ENCODE peak calls at places on chromosomes 5 and 9, in six cellular contexts. Y is A549; T is tibial nerve; W is CD8-positive, alpha-beta T cell; R is heart left ventricle; U is thoracic aorta. H is an unnamed sample.

GRCh38 chr9:107638922-107639321 is 149.4 kb upstream of the KLF4 start:
- DNase-seq in R (peak; percentile 67), W (no peak), T (peak; percentile 81), Y (no peak), U (no peak), H (no peak)

GRCh38 chr9:336039-336438 is 121.4 kb downstream of the DOCK8 start:
- DNase-seq in W (no peak), R (no peak), T (no peak), Y (no peak), U (no peak), H (peak; percentile 66)

GRCh38 chr9:69495331-69495730 is 170.3 kb downstream of the ENTREP1 start:
- DNase-seq in W (no peak), U (no peak), Y (no peak), T (no peak), R (no peak), H (no peak)

GRCh38 chr5:34957299-34957698 is 27.9 kb downstream of the DNAJC21 start:
- DNase-seq in R (no peak), Y (no peak), T (no peak), U (no peak), W (no peak), H (no peak)

GRCh38 chr5:79133121-79133656 is 21.6 kb downstream of the BHMT start:
- DNase-seq in W (no peak), U (no peak), T (no peak), Y (no peak), R (no peak), H (no peak)

GRCh38 chr5:141094481-141095262 is at the start of gene PCDHB2:
- DNase-seq in R (no peak), U (no peak), T (peak; percentile 12), W (no peak), Y (peak; percentile 35), H (no peak)

GRCh38 chr5:148939676-148940075 is 113.3 kb downstream of the ADRB2 start:
- DNase-seq in W (no peak), Y (peak; percentile 10), U (no peak), R (no peak), T (no peak), H (no peak)

GRCh38 chr9:91259162-91259561 is 102.6 kb downstream of the AUH start:
- DNase-seq in R (no peak), T (no peak), Y (no peak), U (no peak), W (no peak), H (no peak)

GRCh38 chr5:102792705-102793104 is 37.6 kb downstream of the PAM start:
- DNase-seq in R (no peak), T (no peak), Y (peak; percentile 6), W (no peak), U (no peak), H (no peak)

GRCh38 chr9:92973700-92974099 is 26.4 kb downstream of the FGD3 start:
- DNase-seq in T (no peak), Y (no peak), U (no peak), W (no peak), R (no peak), H (peak; percentile 33)

GRCh38 chr5:159026781-159027180 is 72.9 kb downstream of the EBF1 start:
- DNase-seq in U (no peak), W (no peak), T (no peak), Y (no peak), R (no peak), H (no peak)

GRCh38 chr5:150293091-150293941 is 3.7 kb upstream of the CAMK2A start:
- DNase-seq in R (no peak), Y (no peak), W (no peak), T (no peak), U (no peak), H (peak; percentile 49)
- H3K9me3 ChIP-seq in R (no peaks in the 10 kb centered on the region), Y (no peaks in the 10 kb centered on the region), W (no peaks in the 10 kb centered on the region), T (no peaks in the 10 kb centered on the region), U (no peaks in the 10 kb centered on the region), H (no peaks in the 10 kb centered on the region)

GRCh38 chr5:21810737-21811316 is 1042.3 kb downstream of the CDH12 start:
- DNase-seq in U (no peak), W (no peak), Y (peak; percentile 4), R (no peak), T (no peak), H (no peak)
- TF ChIP-seq CTCF in U (no peak), W (no peak), Y (peak; percentile 58), R (peak; percentile 43), T (peak; percentile 39), H (peak; percentile 40)

GRCh38 chr5:180852510-180852909 is 8.6 kb downstream of the ZFP62 start:
- DNase-seq in W (no peak), T (no peak), R (no peak), U (no peak), Y (no peak), H (no peak)
- H3K9me3 ChIP-seq in W (peaks cover 14% of the 10 kb centered on the region), T (peaks cover 4% of the 10 kb centered on the region), R (no peaks in the 10 kb centered on the region), U (peaks cover 33% of the 10 kb centered on the region), Y (peaks cover 78% of the 10 kb centered on the region), H (no peaks in the 10 kb centered on the region)

DNA sequence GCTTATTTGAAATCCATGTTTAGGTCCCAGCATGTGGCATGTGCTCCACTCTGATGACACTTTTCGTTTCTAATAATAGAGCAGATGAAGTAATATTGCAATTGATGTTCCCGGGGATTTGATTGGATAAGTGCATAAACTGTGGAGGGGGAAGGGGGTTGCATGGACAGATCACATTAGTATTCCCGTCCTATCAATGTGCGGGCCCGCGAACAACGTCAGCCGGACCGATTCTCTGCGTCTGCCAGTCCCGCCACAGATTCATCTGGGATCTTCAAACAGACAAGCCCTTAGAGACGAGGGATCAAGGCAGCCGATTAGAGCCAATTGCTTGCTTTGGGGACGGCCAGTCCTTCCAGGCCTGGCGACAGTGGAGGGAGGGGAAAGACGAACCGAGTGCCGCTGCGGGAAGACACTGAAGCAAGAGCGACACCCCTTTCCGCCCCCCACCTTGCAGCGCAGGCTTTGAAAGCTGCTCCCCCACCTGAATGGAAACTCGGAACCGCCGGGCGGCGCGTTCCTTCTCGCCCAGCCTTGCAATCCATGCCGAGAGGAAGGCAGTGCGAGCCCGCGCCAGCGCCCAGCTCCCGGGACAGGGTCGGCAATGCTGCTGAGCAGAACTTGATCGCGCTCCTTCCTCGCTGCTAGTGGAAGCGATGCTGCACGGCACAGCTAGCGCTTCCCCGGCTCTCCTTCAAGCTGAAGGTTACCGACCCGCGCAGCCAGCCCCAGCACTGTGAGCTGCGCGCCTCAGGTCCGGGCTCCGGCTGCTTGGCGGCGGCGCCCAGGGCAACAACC is at the start of gene RGS7BP:
- DNase-seq in U (no peak), R (peak; percentile 73), Y (no peak), W (no peak), T (no peak), H (peak; percentile 73)
- TF ChIP-seq CTCF in U (peak; percentile 60), R (peak; percentile 52), Y (no peak), W (no peak), T (no peak), H (peak; percentile 30)

GRCh38 chr9:118533850-118534249 is 829.6 kb downstream of the TLR4 start:
- DNase-seq in U (no peak), Y (no peak), W (no peak), T (no peak), R (no peak), H (no peak)

GRCh38 chr9:118529210-118529609 is 825.0 kb downstream of the TLR4 start:
- DNase-seq in Y (no peak), W (no peak), R (no peak), T (no peak), U (no peak), H (no peak)

GRCh38 chr9:118538981-118539380 is 830.3 kb downstream of the BRINP1 start:
- DNase-seq in T (no peak), U (no peak), Y (no peak), R (no peak), W (no peak), H (no peak)

GRCh38 chr9:118529624-118530214 is 825.5 kb downstream of the TLR4 start:
- DNase-seq in T (no peak), R (no peak), W (no peak), U (no peak), Y (no peak), H (no peak)

GRCh38 chr9:118533101-118533500 is 828.9 kb downstream of the TLR4 start:
- DNase-seq in U (no peak), Y (no peak), R (no peak), W (no peak), T (no peak), H (no peak)
- H3K9me3 ChIP-seq in U (no peaks in the 10 kb centered on the region), Y (no peaks in the 10 kb centered on the region), R (no peaks in the 10 kb centered on the region), W (no peaks in the 10 kb centered on the region), T (no peaks in the 10 kb centered on the region), H (no peaks in the 10 kb centered on the region)

GRCh38 chr9:130847306-130848217 is 12.5 kb downstream of the ABL1 start:
- DNase-seq in T (peak; percentile 94), Y (peak; percentile 90), W (no peak), R (peak; percentile 62), U (peak; percentile 59), H (no peak)
- TF ChIP-seq CTCF in T (no peak), Y (peak; percentile 19), W (no peak), R (peak; percentile 35), U (no peak), H (peak; percentile 9)

GRCh38 chr5:1879292-1880263 is 3.1 kb downstream of the IRX4 start:
- DNase-seq in R (no peak), T (no peak), Y (no peak), U (no peak), W (no peak), H (no peak)
- H3K9me3 ChIP-seq in R (no peaks in the 10 kb centered on the region), T (no peaks in the 10 kb centered on the region), Y (no peaks in the 10 kb centered on the region), U (no peaks in the 10 kb centered on the region), W (no peaks in the 10 kb centered on the region), H (no peaks in the 10 kb centered on the region)

DNA sequence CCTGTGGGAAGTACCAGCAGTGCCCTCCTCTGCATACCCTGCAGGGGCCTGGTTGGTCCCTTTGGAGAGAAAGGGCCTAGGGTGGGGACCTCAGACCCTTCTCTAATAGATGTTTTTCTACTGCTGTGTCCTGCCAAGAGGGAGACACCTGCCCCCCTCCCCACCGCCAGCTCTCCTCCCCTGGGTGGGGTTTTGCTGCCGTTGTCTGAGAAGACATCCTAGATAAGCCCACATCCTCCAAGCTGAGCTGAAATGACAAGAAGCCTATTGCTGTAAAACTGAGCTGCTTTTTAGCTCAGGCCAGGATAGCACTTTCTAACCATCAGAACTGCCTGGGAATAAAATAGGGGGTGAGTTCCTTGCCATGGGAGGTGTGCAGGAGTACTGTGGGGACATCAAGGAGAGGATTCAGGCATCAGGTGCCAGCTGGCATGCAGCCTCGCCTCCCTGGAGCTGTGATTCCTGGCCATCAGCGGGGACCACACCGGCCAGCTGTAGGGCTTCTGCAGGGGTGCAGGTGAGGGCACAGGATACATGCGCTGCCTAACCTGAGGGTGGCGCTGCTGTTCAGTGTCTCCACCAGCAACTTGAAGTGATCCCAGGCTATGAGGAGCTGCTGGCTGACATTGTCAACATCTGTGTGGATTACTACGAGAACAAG is 37.9 kb downstream of the CYFIP2 start:
- DNase-seq in W (peak; percentile 56), U (no peak), Y (no peak), R (no peak), T (no peak), H (no peak)
- TF ChIP-seq CTCF in W (peak; percentile 53), U (no peak), Y (no peak), R (peak; percentile 39), T (no peak), H (no peak)

H was measured in upper lobe of right lung.